ENCODE peak calls at places on chromosomes 16 and 17, in seven cellular contexts. R is fibroblast of villous mesenchyme; Y is aorta; L is heart left ventricle; V is H7; U is mammary epithelial cell; D is CD8-positive, alpha-beta T cell. O is an unnamed sample.

GRCh38 chr17:32386844-32387243 is 36.9 kb downstream of the ZNF207 start:
- DNase-seq in D (no peak), Y (no peak), V (no peak), R (no peak), L (no peak), U (peak; percentile 60), O (no peak)

GRCh38 chr17:66661411-66661843 is 173.5 kb upstream of the CACNG5 start:
- DNase-seq in U (peak; percentile 89), Y (no peak), R (peak; percentile 29), L (no peak), V (no peak), D (no peak), O (no peak)

GRCh38 chr16:88616736-88617135 is 21.6 kb upstream of the IL17C start:
- DNase-seq in U (no peak), R (no peak), D (no peak), Y (no peak), L (no peak), V (no peak), O (no peak)

GRCh38 chr16:26672206-26672605 is 394.5 kb upstream of the C16orf82 start:
- DNase-seq in Y (no peak), R (no peak), L (no peak), U (no peak), V (no peak), D (no peak), O (no peak)

GRCh38 chr17:44607836-44608690 is 48.2 kb upstream of the MEIOC start:
- DNase-seq in R (peak; percentile 44), D (no peak), V (peak; percentile 89), Y (peak; percentile 63), L (peak; percentile 51), U (no peak), O (no peak)

GRCh38 chr16:58661199-58661830 is 23.3 kb downstream of the SLC38A7 start:
- DNase-seq in Y (peak; percentile 66), R (peak; percentile 86), L (peak; percentile 43), U (peak; percentile 81), V (peak; percentile 83), D (no peak), O (no peak)

GRCh38 chr17:48869821-48870318 is 22.7 kb upstream of the ATP5MC1 start:
- DNase-seq in L (no peak), Y (no peak), R (no peak), U (no peak), V (no peak), D (no peak), O (no peak)

GRCh38 chr17:83198366-83199341 is 119.2 kb downstream of the METRNL start:
- DNase-seq in R (no peak), U (no peak), L (no peak), Y (peak; percentile 53), V (no peak), D (no peak), O (no peak)

GRCh38 chr17:40551091-40551873 is 14.0 kb downstream of the CCR7 start:
- DNase-seq in U (no peak), V (peak; percentile 18), L (peak; percentile 69), Y (peak; percentile 87), D (no peak), R (peak; percentile 100), O (no peak)

GRCh38 chr16:56611281-56611833 is 3.0 kb downstream of the MT2A start:
- DNase-seq in R (peak; percentile 68), D (no peak), Y (peak; percentile 82), L (peak; percentile 72), V (no peak), U (no peak), O (no peak)

GRCh38 chr17:16381496-16381820 is 567 bp downstream of the UBB start:
- DNase-seq in L (no peak), D (no peak), U (peak; percentile 30), V (no peak), Y (no peak), R (peak; percentile 59), O (no peak)

GRCh38 chr16:85448557-85449194 is 164.4 kb upstream of the GSE1 start:
- DNase-seq in D (peak; percentile 34), V (peak; percentile 82), L (no peak), U (no peak), Y (no peak), R (no peak), O (peak; percentile 98)

GRCh38 chr17:37405955-37406634 is 541 bp downstream of the ACACA start:
- DNase-seq in R (no peak), D (no peak), Y (no peak), L (no peak), V (no peak), U (peak; percentile 22), O (peak; percentile 11)

GRCh38 chr17:59652119-59652518 is 32.4 kb downstream of the CLTC start:
- DNase-seq in D (no peak), U (no peak), L (no peak), V (no peak), Y (no peak), R (peak; percentile 59), O (no peak)

GRCh38 chr17:29042679-29043538 is at the start of gene PIPOX:
- DNase-seq in V (peak; percentile 83), Y (peak; percentile 65), R (peak; percentile 54), D (no peak), L (no peak), U (no peak), O (peak; percentile 6)

GRCh38 chr16:79261461-79261860 is 339.1 kb downstream of the MAF start:
- DNase-seq in U (no peak), R (no peak), Y (peak; percentile 68), L (peak; percentile 35), V (peak; percentile 75), D (no peak), O (peak; percentile 28)

DNA sequence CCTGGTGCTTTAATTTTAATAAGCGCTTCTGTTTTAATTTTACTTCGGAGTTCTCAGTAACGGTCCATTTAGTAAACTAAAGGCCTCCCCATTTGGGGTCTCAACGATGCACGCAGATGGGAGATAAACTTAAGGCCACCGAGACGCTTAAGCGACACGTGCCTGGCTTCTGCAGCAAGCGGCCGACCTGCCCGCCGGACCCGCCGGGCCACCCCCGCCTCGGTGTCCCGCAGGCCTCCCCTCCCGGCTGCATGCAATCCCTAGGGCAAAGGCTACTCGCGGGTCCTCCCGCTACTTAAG is 592 bp downstream of the GCSH start:
- DNase-seq in V (no peak), Y (no peak), L (no peak), U (no peak), D (no peak), R (no peak), O (no peak)
- H3K4me3 ChIP-seq in V (peak overlapping the region; percentile 86), Y (peak overlapping the region; percentile 66), L (peak overlapping the region; percentile 97), U (peak overlapping the region; percentile 95), D (peak overlapping the region; percentile 59), R (peak overlapping the region; percentile 79), O (peak overlapping the region; percentile 75)

GRCh38 chr17:38429476-38430100 is 1.3 kb downstream of the ARHGAP23 start:
- DNase-seq in U (no peak), R (no peak), V (no peak), Y (no peak), L (no peak), D (no peak), O (no peak)
- H3K4me3 ChIP-seq in U (no peak overlapping the region), R (peak overlapping the region; percentile 82), V (peak overlapping the region; percentile 77), Y (peak overlapping the region; percentile 97), L (peak overlapping the region; percentile 81), D (no peak overlapping the region), O (peak overlapping the region; percentile 72)

DNA sequence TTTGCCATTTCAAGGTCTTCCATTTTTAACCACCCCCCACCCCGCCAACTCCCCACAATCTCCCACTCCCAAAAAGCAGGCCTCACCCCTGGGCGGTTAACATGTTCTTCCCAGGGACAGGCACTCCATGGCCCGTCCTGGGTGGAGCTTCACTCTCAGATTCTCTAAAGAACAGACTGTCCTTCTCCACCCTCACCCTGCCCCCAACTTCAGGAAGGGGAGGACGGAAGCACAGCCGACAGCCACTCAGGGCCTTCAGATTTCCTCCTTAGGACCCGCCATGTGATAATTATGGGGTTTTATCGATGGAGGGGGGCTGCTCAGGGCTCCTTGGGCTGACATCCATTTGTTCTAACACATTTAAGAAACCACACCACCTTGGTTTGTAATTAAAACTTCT is 61.9 kb downstream of the ZFHX3 start:
- DNase-seq in D (no peak), R (peak; percentile 51), U (no peak), L (peak; percentile 59), Y (no peak), V (no peak), O (no peak)
- H3K4me3 ChIP-seq in D (no peak overlapping the region), R (no peak overlapping the region), U (no peak overlapping the region), L (no peak overlapping the region), Y (no peak overlapping the region), V (no peak overlapping the region), O (no peak overlapping the region)

DNA sequence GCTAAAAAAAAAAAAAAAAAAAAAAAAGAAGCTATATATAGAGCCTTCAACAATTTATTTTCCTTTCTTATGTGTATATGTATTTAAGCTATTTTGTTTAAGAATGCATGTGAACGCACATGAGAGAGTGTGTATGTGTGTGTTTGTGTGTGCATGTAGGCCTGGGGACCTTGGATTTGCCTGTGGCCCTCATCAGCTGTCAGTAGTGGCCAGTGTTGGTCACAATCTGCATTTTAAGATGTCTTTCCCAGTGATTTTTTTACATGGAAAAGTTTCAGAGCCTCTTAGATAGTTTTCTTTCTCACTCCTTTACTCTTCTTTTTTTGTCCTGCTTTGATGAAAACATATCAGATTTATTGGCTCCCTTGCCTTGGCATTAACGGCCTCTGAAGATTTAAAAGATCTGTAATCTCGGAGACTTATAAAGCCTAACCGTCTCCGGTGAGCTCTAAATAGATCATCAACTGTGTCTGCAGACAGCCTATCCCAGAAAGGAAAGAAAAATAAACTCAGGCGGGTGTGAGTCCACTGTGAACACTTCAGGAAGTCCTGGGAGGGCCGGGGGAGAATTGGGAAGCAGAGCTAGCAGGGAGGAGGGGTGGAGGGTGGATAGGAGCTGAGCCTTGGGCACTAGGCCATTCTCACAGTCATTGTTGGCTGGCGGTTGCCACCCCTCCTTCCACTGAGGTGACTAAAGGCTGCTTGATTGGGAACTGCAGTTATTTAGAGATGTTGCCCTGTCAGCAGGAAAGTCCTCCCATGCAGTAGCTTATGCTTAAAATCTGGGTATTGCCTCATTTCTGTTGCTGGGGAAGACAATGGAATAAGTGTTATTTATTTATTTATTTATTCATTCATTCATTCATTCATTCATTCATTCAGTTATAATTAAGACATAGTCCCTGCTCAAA is 86.8 kb downstream of the WWP2 start:
- DNase-seq in D (no peak), R (peak; percentile 66), U (peak; percentile 50), V (no peak), L (peak; percentile 92), Y (peak; percentile 95), O (no peak)
- H3K4me3 ChIP-seq in D (no peak overlapping the region), R (no peak overlapping the region), U (no peak overlapping the region), V (no peak overlapping the region), L (peak overlapping the region; percentile 13), Y (peak overlapping the region; percentile 32), O (no peak overlapping the region)

O was measured in Jurkat, Clone E6-1.